ENCODE peak calls at places on chromosome 5, in six cellular contexts. One of them, this sample, is unnamed.

GRCh38 chr5:68129364-68129763 is 86.2 kb upstream of the PIK3R1 start:
- DNase-seq in GM12878: no peak
- DNase-seq in HepG2: no peak
- DNase-seq in GM12891: no peak
- DNase-seq in K562: no peak
- DNase-seq in H1: no peak
- DNase-seq in this sample: no peak

GRCh38 chr5:150021491-150022162 is 21.1 kb downstream of the HMGXB3 start:
- DNase-seq in GM12878: no peak
- DNase-seq in H1: no peak
- DNase-seq in K562: no peak
- DNase-seq in GM12891: no peak
- DNase-seq in HepG2: no peak
- DNase-seq in this sample: no peak

GRCh38 chr5:96300986-96301385 is 132.1 kb downstream of the PCSK1 start:
- DNase-seq in GM12891: no peak
- DNase-seq in HepG2: no peak
- DNase-seq in K562: no peak
- DNase-seq in GM12878: no peak
- DNase-seq in H1: no peak
- DNase-seq in this sample: no peak

GRCh38 chr5:56251918-56252553 is 18.9 kb upstream of the ANKRD55 start:
- DNase-seq in GM12878: no peak
- DNase-seq in H1: no peak
- DNase-seq in K562: peak
- DNase-seq in HepG2: no peak
- DNase-seq in GM12891: no peak
- DNase-seq in this sample: no peak

GRCh38 chr5:122091942-122092600 is 14.0 kb upstream of the LOX start:
- DNase-seq in H1: no peak
- DNase-seq in K562: peak
- DNase-seq in HepG2: no peak
- DNase-seq in GM12891: no peak
- DNase-seq in GM12878: no peak
- DNase-seq in this sample: no peak

GRCh38 chr5:177445052-177446016 is 1.3 kb upstream of the PRR7 start:
- DNase-seq in H1: no peak
- DNase-seq in HepG2: no peak
- DNase-seq in GM12891: no peak
- DNase-seq in K562: no peak
- DNase-seq in GM12878: no peak
- DNase-seq in this sample: no peak

GRCh38 chr5:151592855-151593408 is 1.8 kb upstream of the FAT2 start:
- DNase-seq in GM12891: no peak
- DNase-seq in H1: no peak
- DNase-seq in HepG2: peak
- DNase-seq in GM12878: no peak
- DNase-seq in K562: no peak
- DNase-seq in this sample: no peak

GRCh38 chr5:63686938-63687337 is 275.3 kb downstream of the HTR1A start:
- DNase-seq in K562: no peak
- DNase-seq in GM12891: no peak
- DNase-seq in GM12878: no peak
- DNase-seq in H1: no peak
- DNase-seq in HepG2: no peak
- DNase-seq in this sample: no peak

GRCh38 chr5:153081385-153081784 is 409.1 kb upstream of the GRIA1 start:
- DNase-seq in HepG2: no peak
- DNase-seq in H1: no peak
- DNase-seq in GM12891: no peak
- DNase-seq in K562: no peak
- DNase-seq in GM12878: no peak
- DNase-seq in this sample: no peak

GRCh38 chr5:39264528-39264927 is 45.2 kb upstream of the FYB1 start:
- DNase-seq in HepG2: no peak
- DNase-seq in H1: no peak
- DNase-seq in K562: no peak
- DNase-seq in GM12891: no peak
- DNase-seq in GM12878: peak
- DNase-seq in this sample: no peak
- TF ChIP-seq TAF1 in HepG2: no peak
- TF ChIP-seq TAF1 in H1: no peak
- TF ChIP-seq TAF1 in K562: no peak
- TF ChIP-seq TAF1 in GM12891: no peak
- TF ChIP-seq TAF1 in GM12878: no peak
- TF ChIP-seq TAF1 in this sample: no peak

GRCh38 chr5:124414973-124415372 is 331.5 kb downstream of the ZNF608 start:
- DNase-seq in HepG2: no peak
- DNase-seq in GM12878: no peak
- DNase-seq in K562: no peak
- DNase-seq in H1: no peak
- DNase-seq in GM12891: no peak
- DNase-seq in this sample: no peak

GRCh38 chr5:124419531-124419930 is 326.9 kb downstream of the ZNF608 start:
- DNase-seq in HepG2: no peak
- DNase-seq in GM12878: no peak
- DNase-seq in GM12891: no peak
- DNase-seq in H1: no peak
- DNase-seq in K562: no peak
- DNase-seq in this sample: no peak

GRCh38 chr5:124421584-124421983 is 324.9 kb downstream of the ZNF608 start:
- DNase-seq in GM12878: no peak
- DNase-seq in H1: no peak
- DNase-seq in K562: no peak
- DNase-seq in GM12891: no peak
- DNase-seq in HepG2: no peak
- DNase-seq in this sample: no peak

GRCh38 chr5:124418390-124418789 is 328.0 kb downstream of the ZNF608 start:
- DNase-seq in H1: no peak
- DNase-seq in HepG2: no peak
- DNase-seq in GM12878: no peak
- DNase-seq in K562: no peak
- DNase-seq in GM12891: no peak
- DNase-seq in this sample: no peak

GRCh38 chr5:124420952-124421351 is 325.5 kb downstream of the ZNF608 start:
- DNase-seq in GM12878: no peak
- DNase-seq in K562: no peak
- DNase-seq in HepG2: no peak
- DNase-seq in H1: no peak
- DNase-seq in GM12891: no peak
- DNase-seq in this sample: no peak
- TF ChIP-seq POLR2AphosphoS5 in GM12878: no peak
- TF ChIP-seq POLR2AphosphoS5 in K562: no peak
- TF ChIP-seq POLR2AphosphoS5 in HepG2: no peak
- TF ChIP-seq POLR2AphosphoS5 in H1: no peak
- TF ChIP-seq POLR2AphosphoS5 in GM12891: no peak
- TF ChIP-seq POLR2AphosphoS5 in this sample: no peak

GRCh38 chr5:79689541-79690466 is at the start of gene CMYA5:
- DNase-seq in GM12878: no peak
- DNase-seq in K562: no peak
- DNase-seq in HepG2: no peak
- DNase-seq in GM12891: no peak
- DNase-seq in H1: no peak
- DNase-seq in this sample: no peak
- TF ChIP-seq POLR2A in GM12878: no peak
- TF ChIP-seq POLR2A in K562: no peak
- TF ChIP-seq POLR2A in HepG2: no peak
- TF ChIP-seq POLR2A in GM12891: no peak
- TF ChIP-seq POLR2A in H1: no peak
- TF ChIP-seq POLR2A in this sample: no peak

GRCh38 chr5:133514456-133514855 is 97.9 kb downstream of the FSTL4 start:
- DNase-seq in H1: no peak
- DNase-seq in GM12891: no peak
- DNase-seq in K562: no peak
- DNase-seq in GM12878: no peak
- DNase-seq in HepG2: no peak
- DNase-seq in this sample: no peak
- TF ChIP-seq TAF1 in H1: no peak
- TF ChIP-seq TAF1 in GM12891: no peak
- TF ChIP-seq TAF1 in K562: no peak
- TF ChIP-seq TAF1 in GM12878: no peak
- TF ChIP-seq TAF1 in HepG2: no peak
- TF ChIP-seq TAF1 in this sample: no peak

DNA sequence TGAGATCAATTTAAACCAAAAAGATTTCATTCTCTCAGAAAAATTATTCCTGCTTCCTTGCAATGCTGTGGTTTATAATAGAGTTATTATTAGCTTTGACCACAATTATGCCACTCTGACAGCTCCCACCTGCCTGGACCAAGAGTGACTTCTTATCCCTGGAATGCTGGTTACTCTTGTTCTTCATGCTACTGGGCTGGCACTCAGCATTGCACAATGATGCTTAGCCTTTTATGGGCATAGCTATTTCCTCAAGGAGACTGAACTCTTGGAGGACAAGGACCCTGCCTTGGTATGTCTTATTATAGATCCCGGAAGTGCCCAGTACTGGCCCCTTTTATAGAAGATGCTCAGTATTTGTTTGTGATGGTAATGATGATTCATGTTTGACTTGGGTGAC is 183.6 kb downstream of the SNX18 start:
- DNase-seq in K562: no peak
- DNase-seq in GM12891: no peak
- DNase-seq in H1: no peak
- DNase-seq in HepG2: no peak
- DNase-seq in GM12878: no peak
- DNase-seq in this sample: no peak
- TF ChIP-seq POLR2AphosphoS5 in K562: no peak
- TF ChIP-seq POLR2AphosphoS5 in GM12891: no peak
- TF ChIP-seq POLR2AphosphoS5 in H1: no peak
- TF ChIP-seq POLR2AphosphoS5 in HepG2: no peak
- TF ChIP-seq POLR2AphosphoS5 in GM12878: no peak
- TF ChIP-seq POLR2AphosphoS5 in this sample: no peak

GRCh38 chr5:52787600-52788504 is at the start of the genes ITGA1 and PELO:
- DNase-seq in HepG2: peak
- DNase-seq in GM12891: peak
- DNase-seq in H1: peak
- DNase-seq in GM12878: no peak
- DNase-seq in K562: no peak
- DNase-seq in this sample: peak
- TF ChIP-seq POLR2A in HepG2: peak
- TF ChIP-seq POLR2A in GM12891: peak
- TF ChIP-seq POLR2A in H1: peak
- TF ChIP-seq POLR2A in GM12878: no peak
- TF ChIP-seq POLR2A in K562: no peak
- TF ChIP-seq POLR2A in this sample: no peak

DNA sequence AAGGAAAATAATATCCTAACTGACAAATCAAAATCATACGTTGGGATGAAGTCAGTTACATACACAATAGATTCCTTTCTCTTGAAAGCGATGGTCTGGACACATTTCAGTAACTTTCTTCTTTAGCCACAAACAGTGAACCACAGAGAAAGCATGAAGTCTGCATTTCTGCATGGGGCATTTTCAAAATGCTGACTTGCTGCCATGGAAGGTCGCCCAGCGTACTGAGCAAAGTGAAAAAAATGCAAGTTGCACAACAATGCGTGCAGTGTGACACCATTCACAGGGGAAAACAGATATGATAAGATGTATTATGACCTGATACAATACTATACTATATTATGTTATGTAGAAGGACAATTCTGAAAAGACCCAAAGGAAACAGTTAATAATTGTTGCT is 146.3 kb downstream of the SNX18 start:
- DNase-seq in GM12878: no peak
- DNase-seq in K562: no peak
- DNase-seq in HepG2: no peak
- DNase-seq in H1: no peak
- DNase-seq in GM12891: no peak
- DNase-seq in this sample: no peak
- TF ChIP-seq TAF1 in GM12878: no peak
- TF ChIP-seq TAF1 in K562: no peak
- TF ChIP-seq TAF1 in HepG2: no peak
- TF ChIP-seq TAF1 in H1: no peak
- TF ChIP-seq TAF1 in GM12891: no peak
- TF ChIP-seq TAF1 in this sample: no peak

DNA sequence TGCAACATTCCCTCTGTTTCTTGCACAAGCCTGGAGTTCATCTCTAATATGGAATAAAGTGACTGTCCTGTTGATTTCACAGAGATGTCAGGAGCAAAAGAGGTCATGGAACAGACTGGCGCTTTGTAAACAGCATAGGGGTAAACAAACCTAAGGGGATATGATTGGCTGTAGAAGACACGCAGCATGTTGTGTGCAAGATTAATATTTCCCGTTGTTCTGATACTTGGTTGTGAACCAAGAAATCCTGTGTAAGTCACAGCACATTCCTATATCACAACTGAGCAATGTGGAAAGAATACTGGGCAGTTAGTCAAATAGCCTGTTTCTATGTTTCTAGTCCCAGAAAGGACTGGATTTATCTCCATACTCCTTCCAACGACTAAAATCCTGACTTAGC is 3.2 kb downstream of the ADAMTS12 start:
- DNase-seq in K562: no peak
- DNase-seq in GM12878: no peak
- DNase-seq in HepG2: no peak
- DNase-seq in H1: no peak
- DNase-seq in GM12891: no peak
- DNase-seq in this sample: no peak
- TF ChIP-seq POLR2AphosphoS5 in K562: no peak
- TF ChIP-seq POLR2AphosphoS5 in GM12878: no peak
- TF ChIP-seq POLR2AphosphoS5 in HepG2: no peak
- TF ChIP-seq POLR2AphosphoS5 in H1: no peak
- TF ChIP-seq POLR2AphosphoS5 in GM12891: no peak
- TF ChIP-seq POLR2AphosphoS5 in this sample: no peak